ENCODE peak calls at places on chromosomes 11 and 22, in four cellular contexts. R is K562, D is HepG2, X is GM12878. W is an unnamed sample.

GRCh38 chr11:119615003-119615878 is 113.8 kb downstream of the NECTIN1 start:
- DNase-seq in R (no peak), D (peak; percentile 83), X (peak; percentile 48), W (no peak)

GRCh38 chr11:14454861-14455632 is 44.6 kb downstream of the COPB1 start:
- DNase-seq in R (peak; percentile 17), D (peak; percentile 9), X (no peak), W (no peak)

GRCh38 chr11:76152741-76153608 is 53.3 kb downstream of the WNT11 start:
- DNase-seq in R (no peak), D (no peak), X (peak; percentile 53), W (no peak)

GRCh38 chr22:37996515-37997246 is 12.3 kb upstream of the SOX10 start:
- DNase-seq in R (no peak), D (no peak), X (no peak), W (no peak)

GRCh38 chr11:12871251-12871650 is 137.9 kb upstream of the RASSF10 start:
- DNase-seq in R (no peak), D (no peak), X (no peak), W (no peak)

GRCh38 chr11:61961570-61962212 is 5.7 kb downstream of the FTH1 start:
- DNase-seq in R (no peak), D (peak; percentile 84), X (no peak), W (no peak)

GRCh38 chr22:41608386-41608785 is 12.5 kb downstream of the DESI1 start:
- DNase-seq in R (no peak), D (no peak), X (no peak), W (no peak)

GRCh38 chr22:47092896-47093311 is 330.5 kb downstream of the TBC1D22A start:
- DNase-seq in R (no peak), D (no peak), X (no peak), W (no peak)

GRCh38 chr11:86204356-86204755 is 40.2 kb upstream of the EED start:
- DNase-seq in R (no peak), D (no peak), X (no peak), W (no peak)

GRCh38 chr11:7892751-7893356 is 38.2 kb downstream of the OR10A6 start:
- DNase-seq in R (peak; percentile 11), D (peak; percentile 36), X (no peak), W (no peak)

GRCh38 chr11:1837171-1838076 is 1.4 kb upstream of the TNNI2 start:
- DNase-seq in R (peak; percentile 88), D (peak; percentile 45), X (no peak), W (peak; percentile 88)

GRCh38 chr11:47412152-47412746 is 3.9 kb downstream of the SLC39A13 start:
- DNase-seq in R (peak; percentile 55), D (no peak), X (no peak), W (peak; percentile 86)

GRCh38 chr11:72579816-72580647 is 94.2 kb downstream of the PDE2A start:
- DNase-seq in R (no peak), D (no peak), X (no peak), W (peak; percentile 4)

GRCh38 chr11:32960553-32961164 is 55.0 kb upstream of the DEPDC7 start:
- DNase-seq in R (peak; percentile 11), D (peak; percentile 52), X (peak; percentile 21), W (no peak)

GRCh38 chr11:17564687-17565042 is 17.6 kb downstream of the OTOG start:
- DNase-seq in R (peak; percentile 54), D (no peak), X (no peak), W (peak; percentile 53)

GRCh38 chr11:23288001-23288783 is 427.9 kb upstream of the CCDC179 start:
- DNase-seq in R (no peak), D (no peak), X (no peak), W (no peak)

GRCh38 chr11:75531325-75531724 is 5.6 kb upstream of the GDPD5 start:
- DNase-seq in R (no peak), D (no peak), X (no peak), W (no peak)

GRCh38 chr22:47307812-47308211 is 545.4 kb downstream of the TBC1D22A start:
- DNase-seq in R (no peak), D (no peak), X (no peak), W (no peak)

GRCh38 chr11:2193099-2193886 is 21.7 kb upstream of the TH start:
- DNase-seq in R (peak; percentile 72), D (no peak), X (no peak), W (no peak)

GRCh38 chr22:31344369-31345330 is 1.5 kb downstream of the PATZ1 start:
- DNase-seq in R (no peak), D (no peak), X (no peak), W (peak; percentile 20)

GRCh38 chr11:3049430-3050243 is 7.6 kb downstream of the CARS1 start:
- DNase-seq in R (no peak), D (no peak), X (peak; percentile 82), W (no peak)

GRCh38 chr11:40292636-40293585 is 1166.5 kb downstream of the LRRC4C start:
- DNase-seq in R (no peak), D (no peak), X (no peak), W (peak; percentile 22)

GRCh38 chr11:15179167-15179566 is 64.4 kb downstream of the INSC start:
- DNase-seq in R (no peak), D (no peak), X (no peak), W (no peak)

GRCh38 chr11:18677560-18677959 is 21.0 kb upstream of the TMEM86A start:
- DNase-seq in R (no peak), D (no peak), X (no peak), W (no peak)

GRCh38 chr11:108870373-108871020 is 205.6 kb downstream of the DDX10 start:
- DNase-seq in R (no peak), D (peak; percentile 15), X (no peak), W (no peak)

GRCh38 chr11:1890856-1891830 is 552 bp downstream of the PRR33 start:
- DNase-seq in R (no peak), D (no peak), X (no peak), W (no peak)

GRCh38 chr11:64222651-64223000 is 3.4 kb downstream of the TRPT1 start:
- DNase-seq in R (no peak), D (no peak), X (no peak), W (no peak)

GRCh38 chr11:60469723-60470122 is 14.1 kb downstream of the MS4A1 start:
- DNase-seq in R (no peak), D (no peak), X (no peak), W (no peak)

GRCh38 chr11:35619030-35619753 is 932 bp downstream of the FJX1 start:
- DNase-seq in R (peak; percentile 41), D (no peak), X (no peak), W (peak; percentile 54)

GRCh38 chr11:65425971-65426838 is 3.6 kb downstream of the NEAT1 start:
- DNase-seq in R (no peak), D (no peak), X (no peak), W (no peak)

GRCh38 chr11:68960299-68961071 is 20.3 kb downstream of the MRGPRD start:
- DNase-seq in R (no peak), D (no peak), X (no peak), W (no peak)

GRCh38 chr11:63551889-63552266 is 11.3 kb downstream of the PLAAT2 start:
- DNase-seq in R (no peak), D (no peak), X (no peak), W (no peak)

GRCh38 chr11:117817213-117818035 is 7.1 kb downstream of the FXYD2 start:
- DNase-seq in R (peak; percentile 76), D (peak; percentile 49), X (peak; percentile 93), W (peak; percentile 89)

GRCh38 chr11:117820516-117820915 is 4.0 kb downstream of the FXYD2 start:
- DNase-seq in R (no peak), D (no peak), X (no peak), W (no peak)

GRCh38 chr11:117818036-117818858 is 6.3 kb downstream of the FXYD2 start:
- DNase-seq in R (no peak), D (no peak), X (no peak), W (no peak)

GRCh38 chr11:117820071-117820470 is 4.5 kb downstream of the FXYD2 start:
- DNase-seq in R (no peak), D (no peak), X (no peak), W (no peak)

DNA sequence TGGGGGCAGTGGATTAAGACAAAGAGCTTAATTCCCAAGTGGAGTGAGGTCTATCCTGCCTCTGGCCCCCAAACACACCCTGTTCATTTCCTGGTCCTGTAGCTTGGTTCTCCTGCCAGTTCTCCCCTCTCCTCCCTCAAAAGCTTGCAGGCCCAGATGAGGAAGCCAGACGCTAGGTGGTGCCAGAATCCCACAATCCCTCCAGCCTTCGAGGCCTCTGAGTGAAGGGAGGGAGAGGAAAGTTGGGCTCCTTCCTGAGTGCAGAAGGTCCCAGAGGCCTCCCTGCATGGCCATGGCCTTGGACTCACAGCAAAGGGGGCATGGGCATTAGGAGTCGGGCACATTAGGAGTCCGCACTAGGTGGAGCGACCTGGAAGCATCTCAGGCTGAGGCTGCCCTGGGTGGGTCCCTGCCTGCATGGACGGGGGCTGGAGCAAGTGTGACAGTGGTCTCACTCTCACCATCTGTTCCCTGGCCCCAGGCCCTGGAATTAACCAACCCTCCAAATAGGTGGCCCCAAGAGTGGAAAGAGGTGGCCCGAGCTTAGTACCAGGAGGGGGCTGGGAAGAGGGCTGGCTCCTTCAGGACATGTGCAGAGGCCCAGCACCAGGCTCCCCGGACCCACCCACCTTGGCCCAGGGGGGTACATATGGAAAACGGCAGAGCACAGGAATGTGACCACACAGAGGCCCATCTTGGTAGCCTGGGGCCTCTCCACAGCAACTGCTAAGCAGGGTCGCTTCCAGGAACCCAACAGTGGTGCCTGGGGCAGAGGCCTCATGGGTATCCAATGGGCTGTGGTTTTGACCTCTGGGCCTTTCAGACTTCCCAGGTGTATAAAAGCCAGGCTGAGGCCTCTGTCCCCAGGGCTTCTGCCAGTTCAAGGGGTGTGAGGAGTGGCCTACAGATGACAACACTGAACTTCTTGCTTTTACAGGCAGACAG is 5.2 kb downstream of the FXYD2 start:
- DNase-seq in R (peak; percentile 61), D (peak; percentile 61), X (no peak), W (peak; percentile 82)
- TF ChIP-seq CBFB in R (no peak), D (no peak), X (no peak), W (no peak)

GRCh38 chr11:819943-820649 is 1.4 kb downstream of the PNPLA2 start:
- DNase-seq in R (peak; percentile 70), D (peak; percentile 94), X (no peak), W (peak; percentile 81)
- TF ChIP-seq ETV6 in R (no peak), D (no peak), X (no peak), W (no peak)

GRCh38 chr11:90228056-90228455 is 5.2 kb upstream of the CHORDC1 start:
- DNase-seq in R (no peak), D (no peak), X (no peak), W (no peak)
- TF ChIP-seq CBFB in R (no peak), D (no peak), X (no peak), W (no peak)

GRCh38 chr11:100863080-100863581 is 176.0 kb downstream of the ARHGAP42 start:
- DNase-seq in R (peak; percentile 38), D (no peak), X (peak; percentile 49), W (no peak)
- TF ChIP-seq ETV6 in R (no peak), D (no peak), X (no peak), W (no peak)

DNA sequence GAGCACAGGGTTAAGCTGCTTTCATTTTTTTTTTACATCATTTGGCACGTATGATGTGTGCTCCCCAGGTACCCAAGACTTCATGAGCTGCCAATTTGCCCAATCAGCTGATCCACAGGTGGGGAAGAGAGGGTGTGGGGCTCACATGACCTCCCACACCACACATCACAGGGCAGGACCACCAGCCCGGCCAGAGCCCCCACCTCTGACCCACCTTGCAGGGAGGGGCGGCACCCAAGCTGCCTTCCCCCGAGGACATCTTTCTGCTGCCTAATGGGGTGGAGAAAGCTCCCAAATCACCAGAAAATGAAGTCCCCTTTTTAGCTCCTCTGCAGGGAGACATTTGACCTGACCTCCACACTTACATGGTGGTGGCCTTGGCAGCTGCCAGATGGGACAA is 119.8 kb downstream of the MPPED1 start:
- DNase-seq in R (no peak), D (no peak), X (no peak), W (no peak)
- TF ChIP-seq CBFB in R (no peak), D (no peak), X (no peak), W (no peak)

GRCh38 chr11:20035701-20036601 is 124.3 kb downstream of the DBX1 start:
- DNase-seq in R (peak; percentile 15), D (peak; percentile 91), X (no peak), W (no peak)
- TF ChIP-seq ETV6 in R (no peak), D (no peak), X (no peak), W (no peak)

GRCh38 chr22:19292262-19293230 is 1.0 kb upstream of the CLTCL1 start:
- DNase-seq in R (peak; percentile 44), D (no peak), X (no peak), W (no peak)
- TF ChIP-seq CBFB in R (no peak), D (peak; percentile 36), X (no peak), W (no peak)